ENCODE peak calls at places on chromosomes 11 and 22, in nine cellular contexts. V, N, C, F, G, O, M, S and A are unnamed samples.

GRCh38 chr11:89491141-89491690 is at the start of gene NOX4:
- DNase-seq in N (no peak), O (peak; percentile 30), C (no peak), M (peak; percentile 64), G (peak; percentile 16), F (peak; percentile 65), S (peak; percentile 37), V (no peak), A (peak; percentile 5)

GRCh38 chr11:106540001-106540400 is 462.5 kb downstream of the AASDHPPT start:
- DNase-seq in C (no peak), V (no peak), F (no peak), S (no peak), M (no peak), O (no peak), G (no peak), N (no peak), A (no peak)

GRCh38 chr11:121035823-121036222 is 11.9 kb downstream of the TBCEL start:
- DNase-seq in O (no peak), S (no peak), N (no peak), G (no peak), C (no peak), F (no peak), M (no peak), V (no peak), A (no peak)

GRCh38 chr11:86395061-86395551 is 20.4 kb downstream of the CCDC81 start:
- DNase-seq in M (no peak), O (no peak), F (no peak), G (peak; percentile 19), S (no peak), C (no peak), N (no peak), V (no peak), A (no peak)

GRCh38 chr11:126601550-126602215 is 246.2 kb downstream of the ST3GAL4 start:
- DNase-seq in G (no peak), O (no peak), F (no peak), C (no peak), M (no peak), V (no peak), N (no peak), S (no peak), A (no peak)

GRCh38 chr11:656866-657265 is 19.8 kb downstream of the DRD4 start:
- DNase-seq in N (no peak), C (no peak), G (no peak), F (no peak), S (no peak), M (no peak), V (no peak), O (no peak), A (no peak)

GRCh38 chr11:117662870-117663269 is 134.1 kb downstream of the DSCAML1 start:
- DNase-seq in O (no peak), N (no peak), S (no peak), M (no peak), C (no peak), F (no peak), V (no peak), G (no peak), A (no peak)

GRCh38 chr11:127993788-127994187 is 593.6 kb downstream of the ETS1 start:
- DNase-seq in M (no peak), S (no peak), V (peak; percentile 5), G (no peak), O (no peak), C (peak; percentile 8), F (no peak), N (no peak), A (no peak)

GRCh38 chr11:76918941-76919386 is 58.2 kb downstream of the ACER3 start:
- DNase-seq in S (no peak), O (no peak), M (no peak), F (no peak), N (peak; percentile 21), G (peak; percentile 30), V (no peak), C (no peak), A (no peak)

GRCh38 chr11:124194696-124195418 is 11.7 kb downstream of the OR10D3 start:
- DNase-seq in S (no peak), G (peak; percentile 31), N (peak; percentile 48), V (peak; percentile 64), F (no peak), C (peak; percentile 62), M (no peak), O (peak; percentile 39), A (no peak)
- H3K27ac ChIP-seq in S (no peak overlapping the region), G (no peak overlapping the region), N (no peak overlapping the region), V (no peak overlapping the region), F (no peak overlapping the region), C (no peak overlapping the region), M (no peak overlapping the region), O (no peak overlapping the region), A (no peak overlapping the region)

GRCh38 chr11:2553198-2553597 is 108.4 kb downstream of the KCNQ1 start:
- DNase-seq in G (no peak), V (no peak), S (no peak), F (no peak), M (no peak), N (no peak), C (no peak), O (no peak), A (no peak)
- H3K27ac ChIP-seq in G (no peak overlapping the region), V (no peak overlapping the region), S (no peak overlapping the region), F (no peak overlapping the region), M (no peak overlapping the region), N (no peak overlapping the region), C (no peak overlapping the region), O (no peak overlapping the region), A (no peak overlapping the region)

GRCh38 chr11:96506953-96507354 is 117.1 kb downstream of the JRKL start:
- DNase-seq in V (no peak), N (peak; percentile 31), C (no peak), F (no peak), O (no peak), G (no peak), M (no peak), S (no peak), A (no peak)

GRCh38 chr11:96506041-96506440 is 116.2 kb downstream of the JRKL start:
- DNase-seq in V (no peak), M (no peak), S (no peak), C (no peak), O (no peak), G (no peak), F (no peak), N (no peak), A (no peak)

GRCh38 chr11:96508861-96509260 is 119.0 kb downstream of the JRKL start:
- DNase-seq in M (no peak), F (no peak), O (no peak), V (no peak), G (no peak), S (no peak), N (no peak), C (no peak), A (no peak)
- H3K27ac ChIP-seq in M (no peak overlapping the region), F (no peak overlapping the region), O (no peak overlapping the region), V (no peak overlapping the region), G (no peak overlapping the region), S (no peak overlapping the region), N (peak overlapping the region; percentile 93), C (no peak overlapping the region), A (no peak overlapping the region)

DNA sequence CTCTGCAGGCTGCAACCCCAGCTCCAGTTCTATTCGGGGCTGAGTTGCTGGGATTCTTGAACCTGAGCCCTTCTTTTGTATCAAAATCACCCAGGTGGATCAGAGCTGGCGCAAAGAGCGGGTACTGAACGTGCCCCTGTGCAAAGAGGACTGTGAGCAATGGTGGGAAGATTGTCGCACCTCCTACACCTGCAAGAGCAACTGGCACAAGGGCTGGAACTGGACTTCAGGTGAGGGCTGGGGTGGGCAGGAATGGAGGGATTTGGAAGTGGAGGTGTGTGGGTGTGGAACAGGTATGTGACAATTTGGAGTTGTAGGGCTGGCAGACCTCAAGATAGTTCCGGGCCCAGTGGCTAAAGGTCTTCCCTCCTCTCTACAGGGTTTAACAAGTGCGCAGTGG is 3.6 kb downstream of the FOLR1 start:
- DNase-seq in C (no peak), V (no peak), O (no peak), F (no peak), S (no peak), M (no peak), G (no peak), N (no peak), A (no peak)
- H3K27ac ChIP-seq in C (peak overlapping the region; percentile 12), V (no peak overlapping the region), O (no peak overlapping the region), F (no peak overlapping the region), S (no peak overlapping the region), M (no peak overlapping the region), G (no peak overlapping the region), N (no peak overlapping the region), A (no peak overlapping the region)

DNA sequence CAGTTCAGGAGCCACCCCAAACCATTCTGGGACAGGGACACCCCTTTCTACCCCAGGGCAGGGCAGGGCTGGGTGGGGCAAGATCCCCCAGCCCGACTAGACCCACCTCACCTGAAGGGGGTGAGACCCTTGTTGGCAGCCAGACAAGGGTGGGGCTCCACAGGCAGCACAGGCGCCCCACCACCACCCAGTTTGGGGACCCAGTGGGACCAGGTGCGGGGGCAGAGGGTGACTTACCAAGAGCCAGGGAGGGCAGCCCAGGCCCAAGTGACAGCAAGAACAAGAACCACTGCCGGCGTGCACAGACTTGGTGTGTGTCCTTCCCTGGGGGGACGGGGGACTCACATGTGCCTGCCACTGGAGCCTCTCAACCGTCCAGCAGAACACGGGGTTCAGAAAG is 2.2 kb downstream of the ADM2 start:
- DNase-seq in G (no peak), V (no peak), C (no peak), M (peak; percentile 68), S (no peak), N (no peak), O (no peak), F (no peak), A (no peak)
- H3K27ac ChIP-seq in G (peak overlapping the region; percentile 80), V (no peak overlapping the region), C (no peak overlapping the region), M (no peak overlapping the region), S (no peak overlapping the region), N (no peak overlapping the region), O (no peak overlapping the region), F (no peak overlapping the region), A (no peak overlapping the region)

GRCh38 chr22:26996156-26996555 is 338.8 kb downstream of the MIAT start:
- DNase-seq in M (no peak), C (no peak), V (no peak), G (no peak), N (no peak), F (no peak), S (no peak), O (no peak), A (no peak)
- H3K27ac ChIP-seq in M (no peak overlapping the region), C (no peak overlapping the region), V (no peak overlapping the region), G (no peak overlapping the region), N (no peak overlapping the region), F (no peak overlapping the region), S (no peak overlapping the region), O (no peak overlapping the region), A (no peak overlapping the region)

DNA sequence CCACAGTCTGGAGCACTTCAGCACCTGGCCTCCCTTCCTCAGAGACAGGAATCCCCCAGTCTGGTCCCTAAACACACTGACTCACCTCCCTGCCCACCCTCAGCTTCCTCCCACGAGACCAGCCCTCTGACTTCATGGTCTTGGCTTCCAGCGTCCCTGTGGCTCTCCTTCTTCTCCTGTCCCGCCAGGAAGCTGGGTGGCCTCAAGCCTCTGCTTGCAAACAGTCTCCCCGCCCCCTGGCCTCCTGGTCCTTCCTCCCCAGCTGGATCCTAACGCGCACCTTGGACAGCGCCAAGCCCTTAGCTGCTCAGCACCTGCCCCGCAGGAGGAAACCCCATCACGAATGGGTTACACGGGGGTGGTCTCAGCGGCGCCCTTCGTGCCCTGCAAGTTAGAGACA is 4.5 kb downstream of the NCF4 start:
- DNase-seq in V (no peak), N (no peak), F (no peak), M (no peak), G (no peak), C (no peak), O (no peak), S (no peak), A (no peak)
- H3K27ac ChIP-seq in V (no peak overlapping the region), N (no peak overlapping the region), F (no peak overlapping the region), M (no peak overlapping the region), G (no peak overlapping the region), C (no peak overlapping the region), O (no peak overlapping the region), S (no peak overlapping the region), A (no peak overlapping the region)

GRCh38 chr11:112511271-112511670 is 250.6 kb upstream of the PLET1 start:
- DNase-seq in S (no peak), N (no peak), M (no peak), C (no peak), F (no peak), O (no peak), G (no peak), V (no peak), A (no peak)
- H3K27ac ChIP-seq in S (no peak overlapping the region), N (no peak overlapping the region), M (no peak overlapping the region), C (no peak overlapping the region), F (no peak overlapping the region), O (no peak overlapping the region), G (no peak overlapping the region), V (no peak overlapping the region), A (no peak overlapping the region)